ENCODE peak calls at places on chromosomes 1 and 21, in five cellular contexts. E, Q, J, H and G are unnamed samples.

GRCh38 chr21:44576025-44576420 is 2.5 kb downstream of the KRTAP10-4 start:
- DNase-seq in E (no peak), Q (no peak), J (no peak), H (no peak), G (no peak)

GRCh38 chr21:46098303-46099141 is 610 bp downstream of the COL6A2 start:
- DNase-seq in E (no peak), Q (peak), J (no peak), H (no peak), G (no peak)

GRCh38 chr1:6969106-6969505 is 183.9 kb downstream of the CAMTA1 start:
- DNase-seq in E (no peak), Q (no peak), J (no peak), H (no peak), G (no peak)

GRCh38 chr1:33031506-33031905 is 5.2 kb downstream of the AK2 start:
- DNase-seq in E (no peak), Q (no peak), J (no peak), H (no peak), G (no peak)

GRCh38 chr21:42651515-42652401 is 1.7 kb upstream of the PDE9A start:
- DNase-seq in E (no peak), Q (no peak), J (no peak), H (peak), G (no peak)

GRCh38 chr1:54997711-54997986 is 1.1 kb upstream of the BSND start:
- DNase-seq in E (no peak), Q (no peak), J (no peak), H (no peak), G (no peak)

GRCh38 chr21:16569679-16570078 is 839.9 kb downstream of the USP25 start:
- DNase-seq in E (no peak), Q (no peak), J (no peak), H (no peak), G (no peak)

GRCh38 chr1:151156515-151156819 is at the start of gene TNFAIP8L2:
- DNase-seq in E (no peak), Q (peak), J (no peak), H (no peak), G (no peak)

GRCh38 chr21:21029159-21029558 is 30.9 kb downstream of the NCAM2 start:
- DNase-seq in E (no peak), Q (no peak), J (no peak), H (no peak), G (no peak)

GRCh38 chr1:25891606-25892005 is 14.6 kb downstream of the STMN1 start:
- DNase-seq in E (no peak), Q (no peak), J (no peak), H (no peak), G (no peak)

GRCh38 chr1:228742535-228742934 is 7.3 kb downstream of the RHOU start:
- DNase-seq in E (no peak), Q (no peak), J (no peak), H (no peak), G (no peak)

GRCh38 chr1:230158422-230159291 is 91.6 kb downstream of the GALNT2 start:
- DNase-seq in E (no peak), Q (no peak), J (no peak), H (peak), G (no peak)

GRCh38 chr1:232655041-232655745 is 25.3 kb upstream of the SIPA1L2 start:
- DNase-seq in E (no peak), Q (no peak), J (no peak), H (peak), G (no peak)